ENCODE peak calls at places on chromosomes 11 and 22, in nine cellular contexts. One of them, this sample, is unnamed.

GRCh38 chr11:97611345-97611744 is 1221.5 kb downstream of the JRKL start:
- DNase-seq in GM23338: peak; percentile 5
- DNase-seq in PC-3: no peak
- DNase-seq in Karpas-422: no peak
- DNase-seq in SK-N-SH: no peak
- DNase-seq in HCT116: no peak
- DNase-seq in GM23248: no peak
- DNase-seq in PC-9: no peak
- DNase-seq in MM.1S: no peak
- DNase-seq in this sample: no peak

GRCh38 chr11:8294251-8294935 is 30.7 kb upstream of the LMO1 start:
- DNase-seq in MM.1S: no peak
- DNase-seq in Karpas-422: no peak
- DNase-seq in SK-N-SH: no peak
- DNase-seq in GM23338: no peak
- DNase-seq in HCT116: no peak
- DNase-seq in PC-9: no peak
- DNase-seq in PC-3: no peak
- DNase-seq in GM23248: no peak
- DNase-seq in this sample: no peak

GRCh38 chr22:48238966-48239365 is 1476.5 kb downstream of the TBC1D22A start:
- DNase-seq in GM23338: no peak
- DNase-seq in SK-N-SH: no peak
- DNase-seq in Karpas-422: no peak
- DNase-seq in HCT116: no peak
- DNase-seq in PC-9: no peak
- DNase-seq in MM.1S: no peak
- DNase-seq in GM23248: no peak
- DNase-seq in PC-3: no peak
- DNase-seq in this sample: no peak

GRCh38 chr11:2728663-2729332 is 29.0 kb upstream of the KCNQ1OT1 start:
- DNase-seq in HCT116: no peak
- DNase-seq in SK-N-SH: peak; percentile 77
- DNase-seq in GM23248: no peak
- DNase-seq in PC-3: no peak
- DNase-seq in Karpas-422: no peak
- DNase-seq in GM23338: no peak
- DNase-seq in PC-9: no peak
- DNase-seq in MM.1S: no peak
- DNase-seq in this sample: no peak

GRCh38 chr22:36938886-36939285 is 25.5 kb downstream of the CSF2RB start:
- DNase-seq in GM23338: no peak
- DNase-seq in Karpas-422: no peak
- DNase-seq in PC-9: no peak
- DNase-seq in GM23248: no peak
- DNase-seq in HCT116: no peak
- DNase-seq in PC-3: no peak
- DNase-seq in SK-N-SH: no peak
- DNase-seq in MM.1S: no peak
- DNase-seq in this sample: no peak

GRCh38 chr22:41273128-41273527 is 12.9 kb downstream of the RANGAP1 start:
- DNase-seq in Karpas-422: no peak
- DNase-seq in SK-N-SH: no peak
- DNase-seq in HCT116: no peak
- DNase-seq in PC-3: no peak
- DNase-seq in MM.1S: no peak
- DNase-seq in GM23248: no peak
- DNase-seq in PC-9: peak; percentile 12
- DNase-seq in GM23338: no peak
- DNase-seq in this sample: no peak

GRCh38 chr11:114525682-114526081 is 34.0 kb downstream of the NXPE1 start:
- DNase-seq in Karpas-422: no peak
- DNase-seq in MM.1S: no peak
- DNase-seq in GM23248: no peak
- DNase-seq in GM23338: no peak
- DNase-seq in SK-N-SH: no peak
- DNase-seq in PC-3: no peak
- DNase-seq in HCT116: no peak
- DNase-seq in PC-9: no peak
- DNase-seq in this sample: no peak

GRCh38 chr22:38137876-38138687 is 27.6 kb upstream of the BAIAP2L2 start:
- DNase-seq in SK-N-SH: no peak
- DNase-seq in GM23338: no peak
- DNase-seq in MM.1S: no peak
- DNase-seq in Karpas-422: no peak
- DNase-seq in HCT116: no peak
- DNase-seq in GM23248: no peak
- DNase-seq in PC-9: no peak
- DNase-seq in PC-3: no peak
- DNase-seq in this sample: no peak

GRCh38 chr11:125552927-125553326 is 16.4 kb upstream of the EI24 start:
- DNase-seq in HCT116: no peak
- DNase-seq in PC-3: no peak
- DNase-seq in PC-9: no peak
- DNase-seq in Karpas-422: no peak
- DNase-seq in GM23338: no peak
- DNase-seq in GM23248: no peak
- DNase-seq in MM.1S: no peak
- DNase-seq in SK-N-SH: no peak
- DNase-seq in this sample: no peak

GRCh38 chr22:36461665-36462474 is 19.6 kb downstream of the TXN2 start:
- DNase-seq in PC-3: peak; percentile 84
- DNase-seq in GM23248: peak; percentile 79
- DNase-seq in GM23338: peak; percentile 73
- DNase-seq in MM.1S: no peak
- DNase-seq in Karpas-422: no peak
- DNase-seq in PC-9: peak; percentile 99
- DNase-seq in HCT116: no peak
- DNase-seq in SK-N-SH: no peak
- DNase-seq in this sample: no peak

GRCh38 chr11:128409476-128409875 is 177.9 kb downstream of the ETS1 start:
- DNase-seq in Karpas-422: no peak
- DNase-seq in GM23338: no peak
- DNase-seq in SK-N-SH: no peak
- DNase-seq in PC-9: peak; percentile 74
- DNase-seq in HCT116: no peak
- DNase-seq in GM23248: peak; percentile 92
- DNase-seq in MM.1S: no peak
- DNase-seq in PC-3: peak; percentile 96
- DNase-seq in this sample: no peak

GRCh38 chr22:20430641-20431519 is 6.7 kb downstream of the SCARF2 start:
- DNase-seq in PC-9: no peak
- DNase-seq in SK-N-SH: peak; percentile 57
- DNase-seq in PC-3: peak; percentile 63
- DNase-seq in Karpas-422: no peak
- DNase-seq in HCT116: peak; percentile 33
- DNase-seq in MM.1S: no peak
- DNase-seq in GM23338: peak; percentile 87
- DNase-seq in GM23248: peak; percentile 75
- DNase-seq in this sample: no peak

GRCh38 chr11:35680506-35680905 is 17.9 kb downstream of the TRIM44 start:
- DNase-seq in GM23248: no peak
- DNase-seq in PC-9: no peak
- DNase-seq in GM23338: no peak
- DNase-seq in MM.1S: no peak
- DNase-seq in PC-3: no peak
- DNase-seq in HCT116: no peak
- DNase-seq in Karpas-422: no peak
- DNase-seq in SK-N-SH: no peak
- DNase-seq in this sample: peak; percentile 15

GRCh38 chr22:44133901-44134511 is 46.7 kb upstream of the PARVG start:
- DNase-seq in MM.1S: no peak
- DNase-seq in HCT116: no peak
- DNase-seq in PC-3: no peak
- DNase-seq in SK-N-SH: no peak
- DNase-seq in GM23338: no peak
- DNase-seq in Karpas-422: no peak
- DNase-seq in PC-9: no peak
- DNase-seq in GM23248: no peak
- DNase-seq in this sample: no peak

GRCh38 chr22:42984814-42985540 is 30.0 kb downstream of the PACSIN2 start:
- DNase-seq in MM.1S: no peak
- DNase-seq in Karpas-422: no peak
- DNase-seq in HCT116: no peak
- DNase-seq in GM23338: no peak
- DNase-seq in PC-3: no peak
- DNase-seq in SK-N-SH: no peak
- DNase-seq in PC-9: no peak
- DNase-seq in GM23248: no peak
- DNase-seq in this sample: no peak

GRCh38 chr11:126113963-126114362 is 51.3 kb upstream of the CDON start:
- DNase-seq in MM.1S: no peak
- DNase-seq in PC-3: no peak
- DNase-seq in GM23338: no peak
- DNase-seq in PC-9: no peak
- DNase-seq in HCT116: no peak
- DNase-seq in GM23248: peak; percentile 51
- DNase-seq in SK-N-SH: no peak
- DNase-seq in Karpas-422: no peak
- DNase-seq in this sample: no peak

GRCh38 chr11:72038491-72038890 is 39.8 kb downstream of the IL18BP start:
- DNase-seq in HCT116: no peak
- DNase-seq in GM23338: no peak
- DNase-seq in PC-9: no peak
- DNase-seq in MM.1S: no peak
- DNase-seq in SK-N-SH: peak; percentile 52
- DNase-seq in Karpas-422: no peak
- DNase-seq in GM23248: peak; percentile 86
- DNase-seq in PC-3: peak; percentile 42
- DNase-seq in this sample: no peak

GRCh38 chr11:132941024-132941646 is 591.2 kb downstream of the OPCML start:
- DNase-seq in GM23338: peak; percentile 66
- DNase-seq in PC-3: peak; percentile 35
- DNase-seq in Karpas-422: peak; percentile 41
- DNase-seq in SK-N-SH: peak; percentile 56
- DNase-seq in MM.1S: no peak
- DNase-seq in PC-9: no peak
- DNase-seq in GM23248: peak; percentile 63
- DNase-seq in HCT116: no peak
- DNase-seq in this sample: peak; percentile 17

GRCh38 chr11:64428685-64429084 is 69.7 kb downstream of the RPS6KA4 start:
- DNase-seq in SK-N-SH: no peak
- DNase-seq in MM.1S: no peak
- DNase-seq in PC-9: no peak
- DNase-seq in GM23248: no peak
- DNase-seq in GM23338: peak; percentile 35
- DNase-seq in HCT116: no peak
- DNase-seq in Karpas-422: no peak
- DNase-seq in PC-3: no peak
- DNase-seq in this sample: no peak
- H3K9me2 ChIP-seq in SK-N-SH: no peaks in the 10 kb centered on the region
- H3K9me2 ChIP-seq in MM.1S: no peaks in the 10 kb centered on the region
- H3K9me2 ChIP-seq in PC-9: no peaks in the 10 kb centered on the region
- H3K9me2 ChIP-seq in GM23248: no peaks in the 10 kb centered on the region
- H3K9me2 ChIP-seq in GM23338: no peaks in the 10 kb centered on the region
- H3K9me2 ChIP-seq in HCT116: no peaks in the 10 kb centered on the region
- H3K9me2 ChIP-seq in Karpas-422: no peaks in the 10 kb centered on the region
- H3K9me2 ChIP-seq in PC-3: no peaks in the 10 kb centered on the region
- H3K9me2 ChIP-seq in this sample: no peaks in the 10 kb centered on the region

DNA sequence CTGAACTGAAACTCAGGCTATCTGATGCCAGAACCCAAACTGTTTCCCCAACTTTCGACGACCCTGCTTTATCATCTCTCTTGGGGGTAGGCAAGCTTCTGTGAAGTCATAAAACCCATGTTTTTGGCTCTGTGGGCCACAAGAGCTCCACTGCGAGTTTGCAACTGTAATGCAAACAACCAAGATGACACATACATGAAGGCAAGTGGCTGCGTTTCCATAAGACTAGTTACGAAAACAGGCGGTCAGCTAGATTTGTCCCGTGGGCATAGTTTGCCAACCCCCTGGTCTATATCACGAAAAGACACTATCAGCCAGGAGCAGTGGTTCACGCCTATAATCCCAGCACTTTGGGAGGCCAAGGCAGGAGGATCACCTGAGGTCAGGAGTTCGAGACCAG is 37.5 kb downstream of the TPST2 start:
- DNase-seq in PC-9: no peak
- DNase-seq in MM.1S: no peak
- DNase-seq in PC-3: no peak
- DNase-seq in SK-N-SH: no peak
- DNase-seq in GM23248: peak; percentile 12
- DNase-seq in HCT116: no peak
- DNase-seq in GM23338: no peak
- DNase-seq in Karpas-422: no peak
- DNase-seq in this sample: no peak
- H3K9me2 ChIP-seq in PC-9: no peaks in the 10 kb centered on the region
- H3K9me2 ChIP-seq in MM.1S: no peaks in the 10 kb centered on the region
- H3K9me2 ChIP-seq in PC-3: no peaks in the 10 kb centered on the region
- H3K9me2 ChIP-seq in SK-N-SH: no peaks in the 10 kb centered on the region
- H3K9me2 ChIP-seq in GM23248: no peaks in the 10 kb centered on the region
- H3K9me2 ChIP-seq in HCT116: no peaks in the 10 kb centered on the region
- H3K9me2 ChIP-seq in GM23338: no peaks in the 10 kb centered on the region
- H3K9me2 ChIP-seq in Karpas-422: no peaks in the 10 kb centered on the region
- H3K9me2 ChIP-seq in this sample: no peaks in the 10 kb centered on the region

GRCh38 chr11:55920537-55920936 is 6.2 kb upstream of the OR5W2 start:
- DNase-seq in PC-9: no peak
- DNase-seq in SK-N-SH: no peak
- DNase-seq in GM23248: no peak
- DNase-seq in GM23338: no peak
- DNase-seq in PC-3: no peak
- DNase-seq in Karpas-422: no peak
- DNase-seq in MM.1S: no peak
- DNase-seq in HCT116: no peak
- DNase-seq in this sample: no peak
- H3K9me2 ChIP-seq in PC-9: peaks cover 3% of the 10 kb centered on the region
- H3K9me2 ChIP-seq in SK-N-SH: no peaks in the 10 kb centered on the region
- H3K9me2 ChIP-seq in GM23248: no peaks in the 10 kb centered on the region
- H3K9me2 ChIP-seq in GM23338: no peaks in the 10 kb centered on the region
- H3K9me2 ChIP-seq in PC-3: no peaks in the 10 kb centered on the region
- H3K9me2 ChIP-seq in Karpas-422: no peaks in the 10 kb centered on the region
- H3K9me2 ChIP-seq in MM.1S: no peaks in the 10 kb centered on the region
- H3K9me2 ChIP-seq in HCT116: no peaks in the 10 kb centered on the region
- H3K9me2 ChIP-seq in this sample: no peaks in the 10 kb centered on the region

GRCh38 chr11:102527701-102528100 is 2.8 kb downstream of the MMP7 start:
- DNase-seq in Karpas-422: no peak
- DNase-seq in PC-3: peak; percentile 73
- DNase-seq in HCT116: no peak
- DNase-seq in GM23338: no peak
- DNase-seq in SK-N-SH: no peak
- DNase-seq in PC-9: peak; percentile 66
- DNase-seq in GM23248: peak; percentile 3
- DNase-seq in MM.1S: no peak
- DNase-seq in this sample: no peak

GRCh38 chr11:102530558-102530957 is at the start of gene MMP7:
- DNase-seq in GM23248: peak; percentile 69
- DNase-seq in PC-3: peak; percentile 75
- DNase-seq in SK-N-SH: no peak
- DNase-seq in HCT116: no peak
- DNase-seq in Karpas-422: no peak
- DNase-seq in MM.1S: no peak
- DNase-seq in PC-9: peak; percentile 69
- DNase-seq in GM23338: no peak
- DNase-seq in this sample: no peak

GRCh38 chr11:102528618-102529017 is 1.9 kb downstream of the MMP7 start:
- DNase-seq in HCT116: no peak
- DNase-seq in Karpas-422: no peak
- DNase-seq in GM23248: no peak
- DNase-seq in GM23338: no peak
- DNase-seq in PC-9: peak; percentile 64
- DNase-seq in PC-3: peak; percentile 42
- DNase-seq in MM.1S: no peak
- DNase-seq in SK-N-SH: no peak
- DNase-seq in this sample: no peak

GRCh38 chr11:102523887-102524286 is 6.7 kb downstream of the MMP7 start:
- DNase-seq in PC-3: no peak
- DNase-seq in HCT116: no peak
- DNase-seq in MM.1S: no peak
- DNase-seq in GM23338: no peak
- DNase-seq in GM23248: no peak
- DNase-seq in SK-N-SH: no peak
- DNase-seq in PC-9: no peak
- DNase-seq in Karpas-422: no peak
- DNase-seq in this sample: no peak

GRCh38 chr11:102527041-102527440 is 3.5 kb downstream of the MMP7 start:
- DNase-seq in HCT116: no peak
- DNase-seq in PC-9: no peak
- DNase-seq in GM23248: no peak
- DNase-seq in MM.1S: no peak
- DNase-seq in Karpas-422: no peak
- DNase-seq in GM23338: no peak
- DNase-seq in PC-3: no peak
- DNase-seq in SK-N-SH: no peak
- DNase-seq in this sample: no peak
- H3K9me2 ChIP-seq in HCT116: no peaks in the 10 kb centered on the region
- H3K9me2 ChIP-seq in PC-9: no peaks in the 10 kb centered on the region
- H3K9me2 ChIP-seq in GM23248: no peaks in the 10 kb centered on the region
- H3K9me2 ChIP-seq in MM.1S: no peaks in the 10 kb centered on the region
- H3K9me2 ChIP-seq in Karpas-422: no peaks in the 10 kb centered on the region
- H3K9me2 ChIP-seq in GM23338: no peaks in the 10 kb centered on the region
- H3K9me2 ChIP-seq in PC-3: no peaks in the 10 kb centered on the region
- H3K9me2 ChIP-seq in SK-N-SH: no peaks in the 10 kb centered on the region
- H3K9me2 ChIP-seq in this sample: no peaks in the 10 kb centered on the region